ENCODE peak calls at places on chromosomes 2 and 18, in nine cellular contexts. M, X, D, Q, N, J, G, P and O are unnamed samples.

GRCh38 chr2:18544171-18544570 is 16.3 kb downstream of the RDH14 start:
- DNase-seq in Q (no peak), D (no peak), N (no peak), P (no peak), G (no peak), M (no peak), X (no peak), J (no peak), O (no peak)

GRCh38 chr2:191713837-191714236 is 35.9 kb downstream of the NABP1 start:
- DNase-seq in M (no peak), N (no peak), D (no peak), Q (no peak), G (no peak), J (no peak), X (no peak), P (no peak), O (no peak)

GRCh38 chr2:137764638-137765037 is 199.6 kb upstream of the HNMT start:
- DNase-seq in X (no peak), M (no peak), N (no peak), Q (no peak), D (no peak), G (no peak), P (no peak), J (no peak), O (no peak)

GRCh38 chr18:57814555-57814954 is 11.4 kb upstream of the ATP8B1 start:
- DNase-seq in Q (no peak), M (no peak), X (no peak), D (no peak), P (no peak), N (no peak), G (no peak), J (no peak), O (no peak)

GRCh38 chr2:365367-366275 is 77.7 kb upstream of the ALKAL2 start:
- DNase-seq in N (no peak), G (no peak), M (no peak), Q (no peak), P (no peak), J (no peak), X (no peak), D (no peak), O (no peak)

GRCh38 chr2:191636235-191636543 is 41.7 kb upstream of the NABP1 start:
- DNase-seq in P (no peak), M (no peak), J (no peak), X (no peak), G (no peak), Q (no peak), N (peak), D (no peak), O (peak)

GRCh38 chr18:7872569-7872968 is 305.5 kb downstream of the PTPRM start:
- DNase-seq in M (no peak), J (peak), D (no peak), P (no peak), Q (no peak), N (peak), X (no peak), G (no peak), O (peak)

GRCh38 chr2:134668821-134669220 is 50.0 kb downstream of the TMEM163 start:
- DNase-seq in J (no peak), G (no peak), M (no peak), P (no peak), N (no peak), X (no peak), D (no peak), Q (peak), O (no peak)

GRCh38 chr2:79860233-79861058 is 347.6 kb downstream of the CTNNA2 start:
- DNase-seq in M (no peak), J (no peak), P (peak), Q (no peak), D (no peak), G (peak), X (no peak), N (peak), O (peak)

GRCh38 chr18:63869374-63869773 is 18.1 kb upstream of the SERPINB2 start:
- DNase-seq in N (peak), X (no peak), P (no peak), J (no peak), M (no peak), G (no peak), Q (no peak), D (no peak), O (peak)

GRCh38 chr18:23658296-23658695 is 4.4 kb downstream of the ANKRD29 start:
- DNase-seq in G (no peak), D (no peak), P (no peak), J (no peak), Q (no peak), M (no peak), N (peak), X (no peak), O (no peak)

GRCh38 chr2:118539290-118539689 is 308.2 kb downstream of the EN1 start:
- DNase-seq in J (no peak), N (peak), G (peak), M (peak), D (no peak), P (peak), X (no peak), Q (no peak), O (no peak)

GRCh38 chr2:69582582-69583176 is 60.9 kb downstream of the AAK1 start:
- DNase-seq in X (peak), D (no peak), P (no peak), G (no peak), M (no peak), N (peak), Q (no peak), J (no peak), O (no peak)

GRCh38 chr2:183390109-183390508 is 265.9 kb downstream of the NUP35 start:
- DNase-seq in M (no peak), Q (no peak), N (no peak), P (no peak), X (no peak), G (no peak), J (no peak), D (no peak), O (no peak)

GRCh38 chr2:16005389-16005788 is 65.0 kb downstream of the MYCN start:
- DNase-seq in M (no peak), J (no peak), G (no peak), Q (no peak), D (no peak), N (no peak), X (no peak), P (no peak), O (no peak)

GRCh38 chr2:54579682-54580349 is 123.7 kb downstream of the SPTBN1 start:
- DNase-seq in N (no peak), Q (no peak), X (peak), D (peak), G (peak), J (no peak), M (no peak), P (no peak), O (no peak)

GRCh38 chr18:32769242-32770180 is 3.3 kb downstream of the KLHL14 start:
- DNase-seq in J (peak), G (peak), X (no peak), P (peak), D (peak), M (peak), Q (no peak), N (no peak), O (no peak)

GRCh38 chr2:8545676-8546318 is 136.1 kb upstream of the ID2 start:
- DNase-seq in G (no peak), M (peak), X (no peak), N (no peak), J (no peak), D (no peak), P (peak), Q (no peak), O (no peak)

GRCh38 chr2:53727921-53728320 is 39.7 kb upstream of the CHAC2 start:
- DNase-seq in G (peak), Q (no peak), J (no peak), M (no peak), N (no peak), X (no peak), P (no peak), D (no peak), O (no peak)

GRCh38 chr2:33354981-33355380 is 121.5 kb upstream of the RASGRP3 start:
- DNase-seq in Q (no peak), P (no peak), X (no peak), G (no peak), D (no peak), M (no peak), N (no peak), J (no peak), O (no peak)

GRCh38 chr2:190910341-190911136 is 29.9 kb downstream of the GLS start:
- DNase-seq in G (no peak), D (no peak), X (no peak), P (no peak), N (peak), J (no peak), M (no peak), Q (no peak), O (no peak)

GRCh38 chr18:56168049-56168781 is 470.2 kb downstream of the TXNL1 start:
- DNase-seq in Q (no peak), X (no peak), N (peak), P (no peak), J (no peak), M (no peak), D (no peak), G (no peak), O (peak)

GRCh38 chr2:221176666-221177065 is 395.4 kb downstream of the EPHA4 start:
- DNase-seq in M (no peak), J (no peak), P (no peak), N (no peak), X (no peak), G (no peak), D (no peak), Q (no peak), O (no peak)

GRCh38 chr2:209933499-209934458 is 68.7 kb upstream of the RPE start:
- DNase-seq in D (no peak), P (no peak), G (peak), J (no peak), X (no peak), M (no peak), N (peak), Q (no peak), O (no peak)

GRCh38 chr18:33440384-33441043 is at the start of gene CCDC178:
- DNase-seq in G (peak), X (no peak), P (peak), J (peak), M (peak), D (no peak), Q (no peak), N (peak), O (no peak)

GRCh38 chr2:238924496-238925195 is 76.8 kb downstream of the TWIST2 start:
- DNase-seq in D (no peak), P (no peak), X (no peak), G (peak), M (peak), J (no peak), N (no peak), Q (no peak), O (no peak)

GRCh38 chr18:8960740-8961657 is 141.5 kb upstream of the NDUFV2 start:
- DNase-seq in G (no peak), M (no peak), D (no peak), Q (no peak), N (peak), P (no peak), X (no peak), J (no peak), O (no peak)

GRCh38 chr2:195779491-195779890 is 122.5 kb downstream of the SLC39A10 start:
- DNase-seq in N (no peak), D (no peak), X (no peak), J (no peak), M (no peak), P (no peak), Q (no peak), G (no peak), O (no peak)